ENCODE peak calls at places on chromosomes 2 and 18, in six cellular contexts. T, X, I, Q, U and V are unnamed samples.
A peak's percentile ranks its signal among the peaks of the same experiment; 100 is the strongest.

GRCh38 chr18:44682871-44683221 is 2.2 kb downstream of the SETBP1 start:
- DNase-seq in T (peak; percentile 44), X (no peak), I (no peak), Q (no peak), U (no peak), V (no peak)

GRCh38 chr18:79856119-79857080 is 58.7 kb downstream of the KCNG2 start:
- DNase-seq in T (peak; percentile 49), X (no peak), I (no peak), Q (peak; percentile 27), U (no peak), V (no peak)

GRCh38 chr18:48140738-48141137 is 210.3 kb upstream of the SMAD2 start:
- DNase-seq in T (no peak), X (no peak), I (no peak), Q (no peak), U (no peak), V (no peak)

GRCh38 chr2:151808258-151809072 is 19.8 kb downstream of the ARL5A start:
- DNase-seq in T (no peak), X (peak; percentile 33), I (no peak), Q (no peak), U (no peak), V (no peak)

GRCh38 chr2:96764253-96764637 is 3.5 kb downstream of the CNNM4 start:
- DNase-seq in T (peak; percentile 32), X (no peak), I (peak; percentile 37), Q (no peak), U (no peak), V (no peak)

GRCh38 chr2:160271166-160272086 is 71.4 kb upstream of the ITGB6 start:
- DNase-seq in T (no peak), X (no peak), I (peak; percentile 17), Q (no peak), U (no peak), V (no peak)

GRCh38 chr2:28621172-28622100 is 125.6 kb downstream of the PLB1 start:
- DNase-seq in T (peak; percentile 45), X (peak; percentile 83), I (peak; percentile 67), Q (no peak), U (no peak), V (peak; percentile 37)

GRCh38 chr2:129885735-129886134 is 93.7 kb upstream of the RAB6C start:
- DNase-seq in T (peak; percentile 27), X (no peak), I (peak; percentile 39), Q (no peak), U (no peak), V (peak; percentile 52)

GRCh38 chr2:183868707-183869106 is 729.6 kb upstream of the ZNF804A start:
- DNase-seq in T (no peak), X (no peak), I (no peak), Q (no peak), U (no peak), V (no peak)
- TF ChIP-seq SP1 in T (no peak), X (no peak), I (no peak), Q (no peak), U (no peak), V (no peak)

DNA sequence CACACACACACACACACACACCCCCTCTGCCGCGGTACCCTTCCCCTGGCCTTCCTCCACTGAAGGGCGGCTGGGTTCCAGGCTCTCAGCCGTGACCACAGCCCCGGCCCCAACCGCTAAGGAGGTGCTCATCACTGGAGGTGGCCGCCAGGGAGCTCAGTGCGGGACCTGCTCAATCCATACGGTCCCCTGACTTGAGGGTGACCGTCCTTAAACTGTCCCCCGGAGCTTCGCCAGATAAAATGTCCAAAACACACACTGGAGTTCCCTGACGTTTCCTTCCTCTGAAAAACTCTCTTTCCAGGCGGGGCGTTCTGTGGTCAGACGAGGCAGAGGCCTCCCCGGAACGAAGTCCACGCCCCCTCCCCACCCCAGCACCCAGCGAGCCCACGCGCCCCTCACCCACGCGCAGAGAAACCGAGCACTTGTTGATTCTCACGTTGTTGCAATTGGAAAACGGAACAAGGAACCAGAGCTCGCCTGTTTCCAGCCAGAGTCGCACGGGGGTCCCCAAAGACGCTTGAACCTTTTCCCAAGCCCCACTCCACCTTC is 1.4 kb downstream of the MBP start:
- DNase-seq in T (no peak), X (no peak), I (no peak), Q (no peak), U (no peak), V (no peak)
- TF ChIP-seq SP1 in T (no peak), X (no peak), I (no peak), Q (no peak), U (no peak), V (no peak)

GRCh38 chr18:54218299-54218698 is 6.2 kb downstream of the MBD2 start:
- DNase-seq in T (no peak), X (no peak), I (no peak), Q (no peak), U (no peak), V (no peak)

GRCh38 chr18:54220406-54220805 is 4.1 kb downstream of the MBD2 start:
- DNase-seq in T (no peak), X (no peak), I (no peak), Q (no peak), U (no peak), V (no peak)

GRCh38 chr18:54224379-54225014 is at the start of gene MBD2:
- DNase-seq in T (peak; percentile 95), X (peak; percentile 93), I (peak; percentile 86), Q (peak; percentile 89), U (peak; percentile 76), V (peak; percentile 84)

GRCh38 chr18:54223568-54224241 is 764 bp downstream of the MBD2 start:
- DNase-seq in T (peak; percentile 26), X (no peak), I (peak; percentile 17), Q (no peak), U (no peak), V (peak; percentile 9)

GRCh38 chr18:54222922-54223567 is 1.4 kb downstream of the MBD2 start:
- DNase-seq in T (no peak), X (peak; percentile 25), I (no peak), Q (no peak), U (peak; percentile 78), V (no peak)
- TF ChIP-seq SP1 in T (no peak), X (no peak), I (no peak), Q (no peak), U (no peak), V (no peak)

GRCh38 chr18:25898965-25899364 is 191.4 kb downstream of the SS18 start:
- DNase-seq in T (no peak), X (no peak), I (no peak), Q (no peak), U (no peak), V (no peak)
- TF ChIP-seq SP1 in T (no peak), X (no peak), I (no peak), Q (no peak), U (no peak), V (no peak)